ENCODE peak calls at places on chromosome 19, in five cellular contexts. One of them, this sample, is unnamed.

GRCh38 chr19:7916137-7916907 is 1.7 kb downstream of the TGFBR3L start:
- DNase-seq in tibial nerve: no peak
- DNase-seq in activated gamma-delta T cell: peak
- DNase-seq in KG1: no peak
- DNase-seq in GM06990: peak
- DNase-seq in this sample: no peak

GRCh38 chr19:4814625-4815425 is 16.7 kb downstream of the TICAM1 start:
- DNase-seq in KG1: no peak
- DNase-seq in activated gamma-delta T cell: no peak
- DNase-seq in GM06990: no peak
- DNase-seq in tibial nerve: no peak
- DNase-seq in this sample: no peak

GRCh38 chr19:58563034-58563573 is 4.7 kb upstream of the UBE2M start:
- DNase-seq in GM06990: no peak
- DNase-seq in tibial nerve: no peak
- DNase-seq in activated gamma-delta T cell: no peak
- DNase-seq in KG1: no peak
- DNase-seq in this sample: no peak

GRCh38 chr19:48565090-48565489 is 13.1 kb downstream of the SULT2B1 start:
- DNase-seq in activated gamma-delta T cell: no peak
- DNase-seq in tibial nerve: no peak
- DNase-seq in GM06990: no peak
- DNase-seq in KG1: no peak
- DNase-seq in this sample: no peak

GRCh38 chr19:38392707-38393308 is 4.3 kb downstream of the SPRED3 start:
- DNase-seq in tibial nerve: no peak
- DNase-seq in KG1: no peak
- DNase-seq in activated gamma-delta T cell: no peak
- DNase-seq in GM06990: no peak
- DNase-seq in this sample: no peak

GRCh38 chr19:2618611-2619010 is 83.9 kb downstream of the GNG7 start:
- DNase-seq in KG1: peak
- DNase-seq in activated gamma-delta T cell: no peak
- DNase-seq in GM06990: no peak
- DNase-seq in tibial nerve: no peak
- DNase-seq in this sample: no peak

GRCh38 chr19:3249408-3249807 is 24.9 kb downstream of the CELF5 start:
- DNase-seq in GM06990: peak
- DNase-seq in tibial nerve: no peak
- DNase-seq in activated gamma-delta T cell: no peak
- DNase-seq in KG1: no peak
- DNase-seq in this sample: no peak

GRCh38 chr19:53463263-53463662 is 4.3 kb upstream of the ZNF813 start:
- DNase-seq in activated gamma-delta T cell: no peak
- DNase-seq in GM06990: no peak
- DNase-seq in tibial nerve: no peak
- DNase-seq in KG1: no peak
- DNase-seq in this sample: peak

GRCh38 chr19:3324405-3324856 is 42.0 kb upstream of the NFIC start:
- DNase-seq in activated gamma-delta T cell: peak
- DNase-seq in GM06990: no peak
- DNase-seq in tibial nerve: peak
- DNase-seq in KG1: peak
- DNase-seq in this sample: no peak

GRCh38 chr19:38304866-38305429 is 897 bp downstream of the C19orf33 start:
- DNase-seq in tibial nerve: peak
- DNase-seq in KG1: no peak
- DNase-seq in activated gamma-delta T cell: no peak
- DNase-seq in GM06990: no peak
- DNase-seq in this sample: peak

GRCh38 chr19:46371371-46371901 is 24.5 kb downstream of the PPP5C start:
- DNase-seq in KG1: no peak
- DNase-seq in tibial nerve: no peak
- DNase-seq in GM06990: no peak
- DNase-seq in activated gamma-delta T cell: no peak
- DNase-seq in this sample: no peak

GRCh38 chr19:3054972-3055740 is 7.1 kb downstream of the TLE5 start:
- DNase-seq in KG1: no peak
- DNase-seq in GM06990: no peak
- DNase-seq in tibial nerve: no peak
- DNase-seq in activated gamma-delta T cell: no peak
- DNase-seq in this sample: no peak

GRCh38 chr19:49823472-49823871 is 5.4 kb downstream of the MED25 start:
- DNase-seq in GM06990: no peak
- DNase-seq in tibial nerve: no peak
- DNase-seq in KG1: no peak
- DNase-seq in activated gamma-delta T cell: no peak
- DNase-seq in this sample: no peak

GRCh38 chr19:34172661-34173144 is 399 bp downstream of the LSM14A start:
- DNase-seq in activated gamma-delta T cell: peak
- DNase-seq in tibial nerve: no peak
- DNase-seq in KG1: no peak
- DNase-seq in GM06990: no peak
- DNase-seq in this sample: peak

GRCh38 chr19:17423429-17424208 is 3.8 kb downstream of the MVB12A start:
- DNase-seq in tibial nerve: no peak
- DNase-seq in KG1: no peak
- DNase-seq in activated gamma-delta T cell: no peak
- DNase-seq in GM06990: no peak
- DNase-seq in this sample: no peak

GRCh38 chr19:1088419-1089066 is 6.6 kb downstream of the POLR2E start:
- DNase-seq in activated gamma-delta T cell: no peak
- DNase-seq in GM06990: no peak
- DNase-seq in tibial nerve: no peak
- DNase-seq in KG1: no peak
- DNase-seq in this sample: no peak

GRCh38 chr19:13604902-13605586 is 98.8 kb upstream of the CACNA1A start:
- DNase-seq in tibial nerve: no peak
- DNase-seq in GM06990: no peak
- DNase-seq in KG1: no peak
- DNase-seq in activated gamma-delta T cell: no peak
- DNase-seq in this sample: no peak

GRCh38 chr19:35027851-35028599 is 2.2 kb upstream of the SCN1B start:
- DNase-seq in GM06990: no peak
- DNase-seq in tibial nerve: no peak
- DNase-seq in activated gamma-delta T cell: no peak
- DNase-seq in KG1: no peak
- DNase-seq in this sample: no peak

GRCh38 chr19:6568816-6569215 is 22.1 kb downstream of the CD70 start:
- DNase-seq in activated gamma-delta T cell: no peak
- DNase-seq in KG1: no peak
- DNase-seq in GM06990: no peak
- DNase-seq in tibial nerve: no peak
- DNase-seq in this sample: no peak

GRCh38 chr19:6677924-6678689 is 8.1 kb upstream of the TNFSF14 start:
- DNase-seq in KG1: no peak
- DNase-seq in activated gamma-delta T cell: no peak
- DNase-seq in tibial nerve: no peak
- DNase-seq in GM06990: peak
- DNase-seq in this sample: peak

GRCh38 chr19:39363909-39364457 is 21.8 kb downstream of the SAMD4B start:
- DNase-seq in KG1: no peak
- DNase-seq in GM06990: no peak
- DNase-seq in activated gamma-delta T cell: no peak
- DNase-seq in tibial nerve: peak
- DNase-seq in this sample: no peak

GRCh38 chr19:45347570-45348366 is 7.2 kb downstream of the KLC3 start:
- DNase-seq in tibial nerve: no peak
- DNase-seq in activated gamma-delta T cell: no peak
- DNase-seq in KG1: no peak
- DNase-seq in GM06990: no peak
- DNase-seq in this sample: no peak

GRCh38 chr19:54172413-54172763 is 572 bp downstream of the TMC4 start:
- DNase-seq in activated gamma-delta T cell: no peak
- DNase-seq in tibial nerve: no peak
- DNase-seq in KG1: no peak
- DNase-seq in GM06990: no peak
- DNase-seq in this sample: no peak

GRCh38 chr19:50649433-50650391 is at the start of gene C19orf81:
- DNase-seq in KG1: no peak
- DNase-seq in tibial nerve: no peak
- DNase-seq in GM06990: no peak
- DNase-seq in activated gamma-delta T cell: no peak
- DNase-seq in this sample: no peak

GRCh38 chr19:50046649-50047503 is 21.1 kb downstream of the ZNF473 start:
- DNase-seq in KG1: no peak
- DNase-seq in tibial nerve: peak
- DNase-seq in GM06990: no peak
- DNase-seq in activated gamma-delta T cell: no peak
- DNase-seq in this sample: peak

GRCh38 chr19:49539192-49539952 is 11.6 kb downstream of the RCN3 start:
- DNase-seq in activated gamma-delta T cell: no peak
- DNase-seq in tibial nerve: no peak
- DNase-seq in KG1: no peak
- DNase-seq in GM06990: no peak
- DNase-seq in this sample: no peak

GRCh38 chr19:55939206-55939605 is 7.1 kb upstream of the NLRP13 start:
- DNase-seq in KG1: no peak
- DNase-seq in GM06990: no peak
- DNase-seq in tibial nerve: no peak
- DNase-seq in activated gamma-delta T cell: no peak
- DNase-seq in this sample: no peak

GRCh38 chr19:14078406-14078805 is 5.8 kb downstream of the MISP3 start:
- DNase-seq in activated gamma-delta T cell: no peak
- DNase-seq in tibial nerve: no peak
- DNase-seq in KG1: no peak
- DNase-seq in GM06990: no peak
- DNase-seq in this sample: no peak

GRCh38 chr19:2302319-2303208 is 5.4 kb downstream of the LINGO3 start:
- DNase-seq in tibial nerve: no peak
- DNase-seq in KG1: no peak
- DNase-seq in GM06990: no peak
- DNase-seq in activated gamma-delta T cell: no peak
- DNase-seq in this sample: no peak

GRCh38 chr19:41531438-41532311 is 44.3 kb upstream of the CEACAM21 start:
- DNase-seq in activated gamma-delta T cell: no peak
- DNase-seq in KG1: peak
- DNase-seq in tibial nerve: peak
- DNase-seq in GM06990: peak
- DNase-seq in this sample: peak

GRCh38 chr19:52640916-52641315 is 2.8 kb upstream of the ZNF83 start:
- DNase-seq in activated gamma-delta T cell: no peak
- DNase-seq in GM06990: peak
- DNase-seq in KG1: no peak
- DNase-seq in tibial nerve: no peak
- DNase-seq in this sample: no peak

This sample was measured in ureter.